ENCODE peak calls at places on chromosome X, in ten cellular contexts. One of them, this sample, is unnamed.

GRCh38 chrX:96455078-96455477 is 229.6 kb upstream of the DIAPH2 start:
- DNase-seq in IMR-90: no peak
- DNase-seq in mesendoderm: no peak
- DNase-seq in stimulated activated CD4-positive, alpha-beta T cell treated with anti-CD3 and anti-CD28 coated beads, Interleukin-4, amount 100 ng/mL, for 24 hours: no peak
- DNase-seq in PC-3: no peak
- DNase-seq in caudate nucleus: no peak
- DNase-seq in stimulated activated CD8-positive, alpha-beta memory T cell treated with anti-CD3 and anti-CD28 coated beads, Interleukin-7, amount 100 ng/mL, for 1 hour: no peak
- DNase-seq in GM04504: no peak
- DNase-seq in ovary: no peak
- DNase-seq in psoas muscle: no peak
- DNase-seq in this sample: no peak

GRCh38 chrX:138996268-138996667 is 284.8 kb upstream of the FGF13 start:
- DNase-seq in IMR-90: no peak
- DNase-seq in mesendoderm: no peak
- DNase-seq in stimulated activated CD4-positive, alpha-beta T cell treated with anti-CD3 and anti-CD28 coated beads, Interleukin-4, amount 100 ng/mL, for 24 hours: no peak
- DNase-seq in PC-3: no peak
- DNase-seq in caudate nucleus: no peak
- DNase-seq in stimulated activated CD8-positive, alpha-beta memory T cell treated with anti-CD3 and anti-CD28 coated beads, Interleukin-7, amount 100 ng/mL, for 1 hour: no peak
- DNase-seq in GM04504: no peak
- DNase-seq in ovary: no peak
- DNase-seq in psoas muscle: no peak
- DNase-seq in this sample: no peak

GRCh38 chrX:119878740-119879139 is 7.1 kb downstream of the NDUFA1 start:
- DNase-seq in IMR-90: no peak
- DNase-seq in mesendoderm: no peak
- DNase-seq in stimulated activated CD4-positive, alpha-beta T cell treated with anti-CD3 and anti-CD28 coated beads, Interleukin-4, amount 100 ng/mL, for 24 hours: no peak
- DNase-seq in PC-3: no peak
- DNase-seq in caudate nucleus: no peak
- DNase-seq in stimulated activated CD8-positive, alpha-beta memory T cell treated with anti-CD3 and anti-CD28 coated beads, Interleukin-7, amount 100 ng/mL, for 1 hour: no peak
- DNase-seq in GM04504: no peak
- DNase-seq in ovary: no peak
- DNase-seq in psoas muscle: no peak
- DNase-seq in this sample: no peak

GRCh38 chrX:22121161-22121560 is 89.0 kb downstream of the PHEX start:
- DNase-seq in IMR-90: no peak
- DNase-seq in mesendoderm: no peak
- DNase-seq in stimulated activated CD4-positive, alpha-beta T cell treated with anti-CD3 and anti-CD28 coated beads, Interleukin-4, amount 100 ng/mL, for 24 hours: no peak
- DNase-seq in PC-3: no peak
- DNase-seq in caudate nucleus: no peak
- DNase-seq in stimulated activated CD8-positive, alpha-beta memory T cell treated with anti-CD3 and anti-CD28 coated beads, Interleukin-7, amount 100 ng/mL, for 1 hour: no peak
- DNase-seq in GM04504: no peak
- DNase-seq in ovary: no peak
- DNase-seq in psoas muscle: no peak
- DNase-seq in this sample: no peak

GRCh38 chrX:130680164-130681035 is 222.6 kb downstream of the ENOX2 start:
- DNase-seq in IMR-90: peak; percentile 43
- DNase-seq in mesendoderm: no peak
- DNase-seq in stimulated activated CD4-positive, alpha-beta T cell treated with anti-CD3 and anti-CD28 coated beads, Interleukin-4, amount 100 ng/mL, for 24 hours: no peak
- DNase-seq in PC-3: no peak
- DNase-seq in caudate nucleus: no peak
- DNase-seq in stimulated activated CD8-positive, alpha-beta memory T cell treated with anti-CD3 and anti-CD28 coated beads, Interleukin-7, amount 100 ng/mL, for 1 hour: no peak
- DNase-seq in GM04504: no peak
- DNase-seq in ovary: peak; percentile 30
- DNase-seq in psoas muscle: no peak
- DNase-seq in this sample: no peak

GRCh38 chrX:43963726-43964125 is 9.5 kb downstream of the NDP start:
- DNase-seq in IMR-90: no peak
- DNase-seq in mesendoderm: no peak
- DNase-seq in stimulated activated CD4-positive, alpha-beta T cell treated with anti-CD3 and anti-CD28 coated beads, Interleukin-4, amount 100 ng/mL, for 24 hours: no peak
- DNase-seq in PC-3: no peak
- DNase-seq in caudate nucleus: no peak
- DNase-seq in stimulated activated CD8-positive, alpha-beta memory T cell treated with anti-CD3 and anti-CD28 coated beads, Interleukin-7, amount 100 ng/mL, for 1 hour: no peak
- DNase-seq in GM04504: no peak
- DNase-seq in ovary: no peak
- DNase-seq in psoas muscle: no peak
- DNase-seq in this sample: no peak

GRCh38 chrX:33132569-33132968 is 78.8 kb downstream of the DMD start:
- DNase-seq in IMR-90: no peak
- DNase-seq in mesendoderm: no peak
- DNase-seq in stimulated activated CD4-positive, alpha-beta T cell treated with anti-CD3 and anti-CD28 coated beads, Interleukin-4, amount 100 ng/mL, for 24 hours: no peak
- DNase-seq in PC-3: no peak
- DNase-seq in caudate nucleus: no peak
- DNase-seq in stimulated activated CD8-positive, alpha-beta memory T cell treated with anti-CD3 and anti-CD28 coated beads, Interleukin-7, amount 100 ng/mL, for 1 hour: no peak
- DNase-seq in GM04504: no peak
- DNase-seq in ovary: no peak
- DNase-seq in psoas muscle: no peak
- DNase-seq in this sample: no peak

GRCh38 chrX:18886344-18887161 is 97.4 kb downstream of the PHKA2 start:
- DNase-seq in IMR-90: peak; percentile 23
- DNase-seq in mesendoderm: peak; percentile 80
- DNase-seq in stimulated activated CD4-positive, alpha-beta T cell treated with anti-CD3 and anti-CD28 coated beads, Interleukin-4, amount 100 ng/mL, for 24 hours: peak; percentile 51
- DNase-seq in PC-3: peak; percentile 70
- DNase-seq in caudate nucleus: peak; percentile 42
- DNase-seq in stimulated activated CD8-positive, alpha-beta memory T cell treated with anti-CD3 and anti-CD28 coated beads, Interleukin-7, amount 100 ng/mL, for 1 hour: peak; percentile 5
- DNase-seq in GM04504: peak; percentile 7
- DNase-seq in ovary: peak; percentile 76
- DNase-seq in psoas muscle: peak; percentile 90
- DNase-seq in this sample: peak; percentile 60

GRCh38 chrX:119477812-119478232 is 9.6 kb downstream of the SLC25A5 start:
- DNase-seq in IMR-90: peak; percentile 93
- DNase-seq in mesendoderm: no peak
- DNase-seq in stimulated activated CD4-positive, alpha-beta T cell treated with anti-CD3 and anti-CD28 coated beads, Interleukin-4, amount 100 ng/mL, for 24 hours: no peak
- DNase-seq in PC-3: no peak
- DNase-seq in caudate nucleus: no peak
- DNase-seq in stimulated activated CD8-positive, alpha-beta memory T cell treated with anti-CD3 and anti-CD28 coated beads, Interleukin-7, amount 100 ng/mL, for 1 hour: no peak
- DNase-seq in GM04504: peak; percentile 60
- DNase-seq in ovary: peak; percentile 20
- DNase-seq in psoas muscle: peak; percentile 62
- DNase-seq in this sample: peak; percentile 90

GRCh38 chrX:110600745-110601310 is 194.8 kb downstream of the CHRDL1 start:
- DNase-seq in IMR-90: no peak
- DNase-seq in mesendoderm: peak; percentile 2
- DNase-seq in stimulated activated CD4-positive, alpha-beta T cell treated with anti-CD3 and anti-CD28 coated beads, Interleukin-4, amount 100 ng/mL, for 24 hours: no peak
- DNase-seq in PC-3: peak; percentile 2
- DNase-seq in caudate nucleus: no peak
- DNase-seq in stimulated activated CD8-positive, alpha-beta memory T cell treated with anti-CD3 and anti-CD28 coated beads, Interleukin-7, amount 100 ng/mL, for 1 hour: no peak
- DNase-seq in GM04504: peak; percentile 16
- DNase-seq in ovary: no peak
- DNase-seq in psoas muscle: no peak
- DNase-seq in this sample: peak; percentile 0

GRCh38 chrX:27598312-27598711 is 8.2 kb downstream of the DCAF8L2 start:
- DNase-seq in IMR-90: no peak
- DNase-seq in mesendoderm: peak; percentile 84
- DNase-seq in stimulated activated CD4-positive, alpha-beta T cell treated with anti-CD3 and anti-CD28 coated beads, Interleukin-4, amount 100 ng/mL, for 24 hours: no peak
- DNase-seq in PC-3: no peak
- DNase-seq in caudate nucleus: no peak
- DNase-seq in stimulated activated CD8-positive, alpha-beta memory T cell treated with anti-CD3 and anti-CD28 coated beads, Interleukin-7, amount 100 ng/mL, for 1 hour: no peak
- DNase-seq in GM04504: no peak
- DNase-seq in ovary: peak; percentile 13
- DNase-seq in psoas muscle: no peak
- DNase-seq in this sample: peak; percentile 87

GRCh38 chrX:108735680-108736508 is 469 bp downstream of the IRS4 start:
- DNase-seq in IMR-90: no peak
- DNase-seq in mesendoderm: peak; percentile 37
- DNase-seq in stimulated activated CD4-positive, alpha-beta T cell treated with anti-CD3 and anti-CD28 coated beads, Interleukin-4, amount 100 ng/mL, for 24 hours: no peak
- DNase-seq in PC-3: no peak
- DNase-seq in caudate nucleus: no peak
- DNase-seq in stimulated activated CD8-positive, alpha-beta memory T cell treated with anti-CD3 and anti-CD28 coated beads, Interleukin-7, amount 100 ng/mL, for 1 hour: no peak
- DNase-seq in GM04504: no peak
- DNase-seq in ovary: peak; percentile 24
- DNase-seq in psoas muscle: no peak
- DNase-seq in this sample: peak; percentile 2

GRCh38 chrX:16828126-16828908 is 41.8 kb downstream of the RBBP7 start:
- DNase-seq in IMR-90: peak; percentile 91
- DNase-seq in mesendoderm: no peak
- DNase-seq in stimulated activated CD4-positive, alpha-beta T cell treated with anti-CD3 and anti-CD28 coated beads, Interleukin-4, amount 100 ng/mL, for 24 hours: no peak
- DNase-seq in PC-3: no peak
- DNase-seq in caudate nucleus: no peak
- DNase-seq in stimulated activated CD8-positive, alpha-beta memory T cell treated with anti-CD3 and anti-CD28 coated beads, Interleukin-7, amount 100 ng/mL, for 1 hour: no peak
- DNase-seq in GM04504: no peak
- DNase-seq in ovary: peak; percentile 40
- DNase-seq in psoas muscle: no peak
- DNase-seq in this sample: peak; percentile 88

GRCh38 chrX:47361538-47362511 is 8.6 kb upstream of the ZNF157 start:
- DNase-seq in IMR-90: peak; percentile 95
- DNase-seq in mesendoderm: peak; percentile 98
- DNase-seq in stimulated activated CD4-positive, alpha-beta T cell treated with anti-CD3 and anti-CD28 coated beads, Interleukin-4, amount 100 ng/mL, for 24 hours: no peak
- DNase-seq in PC-3: peak; percentile 67
- DNase-seq in caudate nucleus: peak; percentile 72
- DNase-seq in stimulated activated CD8-positive, alpha-beta memory T cell treated with anti-CD3 and anti-CD28 coated beads, Interleukin-7, amount 100 ng/mL, for 1 hour: no peak
- DNase-seq in GM04504: peak; percentile 83
- DNase-seq in ovary: peak; percentile 53
- DNase-seq in psoas muscle: peak; percentile 77
- DNase-seq in this sample: peak; percentile 96

GRCh38 chrX:153924149-153924861 is 1.8 kb downstream of the ARHGAP4 start:
- DNase-seq in IMR-90: peak; percentile 44
- DNase-seq in mesendoderm: peak; percentile 69
- DNase-seq in stimulated activated CD4-positive, alpha-beta T cell treated with anti-CD3 and anti-CD28 coated beads, Interleukin-4, amount 100 ng/mL, for 24 hours: peak; percentile 38
- DNase-seq in PC-3: peak; percentile 42
- DNase-seq in caudate nucleus: no peak
- DNase-seq in stimulated activated CD8-positive, alpha-beta memory T cell treated with anti-CD3 and anti-CD28 coated beads, Interleukin-7, amount 100 ng/mL, for 1 hour: no peak
- DNase-seq in GM04504: peak; percentile 19
- DNase-seq in ovary: no peak
- DNase-seq in psoas muscle: no peak
- DNase-seq in this sample: peak; percentile 37

GRCh38 chrX:14697453-14697852 is 168.1 kb downstream of the GLRA2 start:
- DNase-seq in IMR-90: no peak
- DNase-seq in mesendoderm: peak; percentile 52
- DNase-seq in stimulated activated CD4-positive, alpha-beta T cell treated with anti-CD3 and anti-CD28 coated beads, Interleukin-4, amount 100 ng/mL, for 24 hours: peak; percentile 10
- DNase-seq in PC-3: peak; percentile 69
- DNase-seq in caudate nucleus: no peak
- DNase-seq in stimulated activated CD8-positive, alpha-beta memory T cell treated with anti-CD3 and anti-CD28 coated beads, Interleukin-7, amount 100 ng/mL, for 1 hour: no peak
- DNase-seq in GM04504: no peak
- DNase-seq in ovary: no peak
- DNase-seq in psoas muscle: no peak
- DNase-seq in this sample: peak; percentile 8

GRCh38 chrX:39613997-39614679 is 483.6 kb downstream of the BCOR start:
- DNase-seq in IMR-90: no peak
- DNase-seq in mesendoderm: peak; percentile 4
- DNase-seq in stimulated activated CD4-positive, alpha-beta T cell treated with anti-CD3 and anti-CD28 coated beads, Interleukin-4, amount 100 ng/mL, for 24 hours: peak; percentile 81
- DNase-seq in PC-3: no peak
- DNase-seq in caudate nucleus: no peak
- DNase-seq in stimulated activated CD8-positive, alpha-beta memory T cell treated with anti-CD3 and anti-CD28 coated beads, Interleukin-7, amount 100 ng/mL, for 1 hour: no peak
- DNase-seq in GM04504: no peak
- DNase-seq in ovary: no peak
- DNase-seq in psoas muscle: no peak
- DNase-seq in this sample: no peak

GRCh38 chrX:1912193-1912592 is 297.3 kb downstream of the ASMT start:
- DNase-seq in IMR-90: no peak
- DNase-seq in mesendoderm: no peak
- DNase-seq in stimulated activated CD4-positive, alpha-beta T cell treated with anti-CD3 and anti-CD28 coated beads, Interleukin-4, amount 100 ng/mL, for 24 hours: no peak
- DNase-seq in PC-3: no peak
- DNase-seq in caudate nucleus: no peak
- DNase-seq in stimulated activated CD8-positive, alpha-beta memory T cell treated with anti-CD3 and anti-CD28 coated beads, Interleukin-7, amount 100 ng/mL, for 1 hour: no peak
- DNase-seq in GM04504: no peak
- DNase-seq in ovary: no peak
- DNase-seq in psoas muscle: no peak
- DNase-seq in this sample: no peak

GRCh38 chrX:133783273-133783672 is 202.1 kb downstream of the GPC3 start:
- DNase-seq in IMR-90: no peak
- DNase-seq in mesendoderm: no peak
- DNase-seq in stimulated activated CD4-positive, alpha-beta T cell treated with anti-CD3 and anti-CD28 coated beads, Interleukin-4, amount 100 ng/mL, for 24 hours: no peak
- DNase-seq in PC-3: no peak
- DNase-seq in caudate nucleus: no peak
- DNase-seq in stimulated activated CD8-positive, alpha-beta memory T cell treated with anti-CD3 and anti-CD28 coated beads, Interleukin-7, amount 100 ng/mL, for 1 hour: no peak
- DNase-seq in GM04504: no peak
- DNase-seq in ovary: no peak
- DNase-seq in psoas muscle: no peak
- DNase-seq in this sample: no peak

GRCh38 chrX:110210417-110211139 is 107.3 kb downstream of the AMMECR1 start:
- DNase-seq in IMR-90: peak; percentile 96
- DNase-seq in mesendoderm: no peak
- DNase-seq in stimulated activated CD4-positive, alpha-beta T cell treated with anti-CD3 and anti-CD28 coated beads, Interleukin-4, amount 100 ng/mL, for 24 hours: no peak
- DNase-seq in PC-3: peak; percentile 84
- DNase-seq in caudate nucleus: no peak
- DNase-seq in stimulated activated CD8-positive, alpha-beta memory T cell treated with anti-CD3 and anti-CD28 coated beads, Interleukin-7, amount 100 ng/mL, for 1 hour: no peak
- DNase-seq in GM04504: peak; percentile 76
- DNase-seq in ovary: no peak
- DNase-seq in psoas muscle: no peak
- DNase-seq in this sample: peak; percentile 87

GRCh38 chrX:1754077-1754476 is 139.2 kb downstream of the ASMT start:
- DNase-seq in IMR-90: no peak
- DNase-seq in mesendoderm: no peak
- DNase-seq in stimulated activated CD4-positive, alpha-beta T cell treated with anti-CD3 and anti-CD28 coated beads, Interleukin-4, amount 100 ng/mL, for 24 hours: no peak
- DNase-seq in PC-3: no peak
- DNase-seq in caudate nucleus: no peak
- DNase-seq in stimulated activated CD8-positive, alpha-beta memory T cell treated with anti-CD3 and anti-CD28 coated beads, Interleukin-7, amount 100 ng/mL, for 1 hour: no peak
- DNase-seq in GM04504: peak; percentile 0
- DNase-seq in ovary: no peak
- DNase-seq in psoas muscle: no peak
- DNase-seq in this sample: peak; percentile 3

GRCh38 chrX:103629295-103630170 is 758 bp downstream of the TCEAL1 start:
- DNase-seq in IMR-90: peak; percentile 67
- DNase-seq in mesendoderm: peak; percentile 88
- DNase-seq in stimulated activated CD4-positive, alpha-beta T cell treated with anti-CD3 and anti-CD28 coated beads, Interleukin-4, amount 100 ng/mL, for 24 hours: peak; percentile 17
- DNase-seq in PC-3: peak; percentile 75
- DNase-seq in caudate nucleus: peak; percentile 78
- DNase-seq in stimulated activated CD8-positive, alpha-beta memory T cell treated with anti-CD3 and anti-CD28 coated beads, Interleukin-7, amount 100 ng/mL, for 1 hour: no peak
- DNase-seq in GM04504: peak; percentile 39
- DNase-seq in ovary: peak; percentile 76
- DNase-seq in psoas muscle: peak; percentile 71
- DNase-seq in this sample: peak; percentile 60

GRCh38 chrX:130321550-130321949 is 18.2 kb upstream of the SLC25A14 start:
- DNase-seq in IMR-90: no peak
- DNase-seq in mesendoderm: no peak
- DNase-seq in stimulated activated CD4-positive, alpha-beta T cell treated with anti-CD3 and anti-CD28 coated beads, Interleukin-4, amount 100 ng/mL, for 24 hours: no peak
- DNase-seq in PC-3: no peak
- DNase-seq in caudate nucleus: no peak
- DNase-seq in stimulated activated CD8-positive, alpha-beta memory T cell treated with anti-CD3 and anti-CD28 coated beads, Interleukin-7, amount 100 ng/mL, for 1 hour: no peak
- DNase-seq in GM04504: no peak
- DNase-seq in ovary: no peak
- DNase-seq in psoas muscle: no peak
- DNase-seq in this sample: no peak

GRCh38 chrX:15511563-15511962 is 11.0 kb downstream of the BMX start:
- DNase-seq in IMR-90: no peak
- DNase-seq in mesendoderm: peak; percentile 21
- DNase-seq in stimulated activated CD4-positive, alpha-beta T cell treated with anti-CD3 and anti-CD28 coated beads, Interleukin-4, amount 100 ng/mL, for 24 hours: no peak
- DNase-seq in PC-3: peak; percentile 17
- DNase-seq in caudate nucleus: no peak
- DNase-seq in stimulated activated CD8-positive, alpha-beta memory T cell treated with anti-CD3 and anti-CD28 coated beads, Interleukin-7, amount 100 ng/mL, for 1 hour: no peak
- DNase-seq in GM04504: no peak
- DNase-seq in ovary: no peak
- DNase-seq in psoas muscle: no peak
- DNase-seq in this sample: no peak

GRCh38 chrX:136047001-136047642 is 61.9 kb downstream of the SLC9A6 start:
- DNase-seq in IMR-90: peak; percentile 42
- DNase-seq in mesendoderm: no peak
- DNase-seq in stimulated activated CD4-positive, alpha-beta T cell treated with anti-CD3 and anti-CD28 coated beads, Interleukin-4, amount 100 ng/mL, for 24 hours: no peak
- DNase-seq in PC-3: peak; percentile 90
- DNase-seq in caudate nucleus: no peak
- DNase-seq in stimulated activated CD8-positive, alpha-beta memory T cell treated with anti-CD3 and anti-CD28 coated beads, Interleukin-7, amount 100 ng/mL, for 1 hour: no peak
- DNase-seq in GM04504: no peak
- DNase-seq in ovary: no peak
- DNase-seq in psoas muscle: no peak
- DNase-seq in this sample: peak; percentile 28